ENCODE peak calls at places on chromosomes 5 and 9, in four cellular contexts. G is mesendoderm, D is H9, P is H1. C is an unnamed sample.

GRCh38 chr9:128115187-128116103 is 12.1 kb downstream of the PTGES2 start:
- DNase-seq in P (no peak), G (no peak), D (no peak), C (no peak)

GRCh38 chr5:19745247-19745646 is 242.8 kb downstream of the CDH18 start:
- DNase-seq in P (no peak), D (no peak), G (peak; percentile 5), C (no peak)

GRCh38 chr9:131324736-131325679 is 35.5 kb downstream of the PLPP7 start:
- DNase-seq in P (no peak), D (no peak), G (no peak), C (no peak)

GRCh38 chr5:128216860-128217531 is 133.4 kb downstream of the SLC12A2 start:
- DNase-seq in G (no peak), D (no peak), P (no peak), C (peak; percentile 70)

GRCh38 chr5:9894571-9895304 is 264.6 kb upstream of the TAS2R1 start:
- DNase-seq in D (no peak), G (peak; percentile 17), P (no peak), C (no peak)

GRCh38 chr5:130992621-130993020 is 172.4 kb downstream of the HINT1 start:
- DNase-seq in D (no peak), G (no peak), P (no peak), C (no peak)

GRCh38 chr9:78695521-78695920 is 398.6 kb downstream of the PSAT1 start:
- DNase-seq in G (no peak), D (peak; percentile 37), P (no peak), C (no peak)

GRCh38 chr5:27474054-27474323 is 435.6 kb upstream of the CDH9 start:
- DNase-seq in D (no peak), G (peak; percentile 12), P (no peak), C (no peak)

GRCh38 chr9:119736478-119737454 is 367.5 kb upstream of the BRINP1 start:
- DNase-seq in D (no peak), G (no peak), P (no peak), C (no peak)

GRCh38 chr5:135578685-135579341 is at the start of gene CXCL14:
- DNase-seq in D (peak; percentile 83), P (no peak), G (peak; percentile 89), C (peak; percentile 49)

GRCh38 chr9:26437056-26437711 is 455.4 kb downstream of the CAAP1 start:
- DNase-seq in G (peak; percentile 36), P (peak; percentile 1), D (peak; percentile 33), C (no peak)

GRCh38 chr9:33446507-33447403 is 638 bp downstream of the AQP3 start:
- DNase-seq in G (peak; percentile 69), P (no peak), D (no peak), C (peak; percentile 72)

GRCh38 chr5:152638996-152639552 is 234.0 kb upstream of the NMUR2 start:
- DNase-seq in D (no peak), G (no peak), P (no peak), C (no peak)

GRCh38 chr5:157564149-157564711 is 11.3 kb downstream of the ADAM19 start:
- DNase-seq in G (no peak), D (no peak), P (no peak), C (no peak)

GRCh38 chr5:1549631-1550030 is 25.9 kb upstream of the LPCAT1 start:
- DNase-seq in D (no peak), G (no peak), P (no peak), C (no peak)

GRCh38 chr5:168753691-168754254 is 174.6 kb upstream of the PANK3 start:
- DNase-seq in P (no peak), D (no peak), G (no peak), C (no peak)

GRCh38 chr5:65742565-65743231 is 20.7 kb downstream of the NLN start:
- DNase-seq in D (no peak), G (peak; percentile 43), P (no peak), C (peak; percentile 91)

GRCh38 chr9:116641292-116642059 is 45.6 kb upstream of the TRIM32 start:
- DNase-seq in P (no peak), G (no peak), D (no peak), C (no peak)

GRCh38 chr9:93895535-93895934 is 59.6 kb downstream of the BARX1 start:
- DNase-seq in D (peak; percentile 14), P (no peak), G (no peak), C (no peak)

GRCh38 chr9:91433180-91433579 is 9.5 kb upstream of the NFIL3 start:
- DNase-seq in P (no peak), D (no peak), G (no peak), C (peak; percentile 98)

GRCh38 chr9:114592356-114592755 is 4.8 kb downstream of the ATP6V1G1 start:
- DNase-seq in D (no peak), P (no peak), G (peak; percentile 38), C (peak; percentile 49)

GRCh38 chr5:14662721-14663120 is 1.8 kb upstream of the OTULIN start:
- DNase-seq in G (no peak), D (no peak), P (no peak), C (no peak)

GRCh38 chr9:19087601-19088000 is 15.1 kb downstream of the HAUS6 start:
- DNase-seq in D (no peak), P (no peak), G (no peak), C (peak; percentile 59)

GRCh38 chr9:15416880-15417279 is 5.8 kb upstream of the SNAPC3 start:
- DNase-seq in D (peak; percentile 42), P (no peak), G (peak; percentile 81), C (peak; percentile 65)

GRCh38 chr5:34534237-34535108 is 121.7 kb upstream of the RAI14 start:
- DNase-seq in P (no peak), G (no peak), D (no peak), C (peak; percentile 97)

GRCh38 chr9:119157196-119157595 is 212.0 kb downstream of the BRINP1 start:
- DNase-seq in G (no peak), P (no peak), D (no peak), C (no peak)

GRCh38 chr9:18608371-18608770 is 134.4 kb downstream of the ADAMTSL1 start:
- DNase-seq in G (no peak), D (no peak), P (no peak), C (no peak)

GRCh38 chr9:112226091-112226490 is 51.0 kb upstream of the SUSD1 start:
- DNase-seq in P (no peak), D (no peak), G (no peak), C (no peak)

GRCh38 chr9:105291422-105291859 is 47.0 kb downstream of the SLC44A1 start:
- DNase-seq in G (no peak), D (no peak), P (no peak), C (no peak)

GRCh38 chr9:35835216-35835604 is 6.2 kb downstream of the TMEM8B start:
- DNase-seq in P (no peak), D (peak; percentile 61), G (peak; percentile 54), C (no peak)

GRCh38 chr9:126116351-126117157 is 210.1 kb upstream of the MVB12B start:
- DNase-seq in G (no peak), P (no peak), D (peak; percentile 15), C (no peak)

GRCh38 chr5:78648359-78649219 is at the start of gene LHFPL2:
- DNase-seq in G (peak; percentile 91), P (no peak), D (peak; percentile 69), C (peak; percentile 68)

GRCh38 chr5:174045470-174046025 is at the start of gene NSG2:
- DNase-seq in D (peak; percentile 95), P (peak; percentile 87), G (peak; percentile 97), C (peak; percentile 75)

GRCh38 chr5:156475831-156476551 is 149.0 kb downstream of the SGCD start:
- DNase-seq in G (peak; percentile 87), P (peak; percentile 15), D (peak; percentile 43), C (peak; percentile 98)

GRCh38 chr5:156182174-156182967 is 144.6 kb upstream of the SGCD start:
- DNase-seq in P (no peak), D (no peak), G (no peak), C (peak; percentile 35)

GRCh38 chr5:67255881-67256280 is 59.3 kb upstream of the CD180 start:
- DNase-seq in P (no peak), G (no peak), D (no peak), C (no peak)

GRCh38 chr5:103541567-103541966 is 21.0 kb downstream of the NUDT12 start:
- DNase-seq in P (no peak), D (no peak), G (no peak), C (no peak)

GRCh38 chr5:103546858-103547257 is 15.7 kb downstream of the NUDT12 start:
- DNase-seq in D (no peak), P (no peak), G (no peak), C (no peak)

GRCh38 chr5:103541114-103541513 is 21.5 kb downstream of the NUDT12 start:
- DNase-seq in G (no peak), D (no peak), P (no peak), C (no peak)

GRCh38 chr5:103542441-103542840 is 20.1 kb downstream of the NUDT12 start:
- DNase-seq in G (no peak), P (no peak), D (no peak), C (no peak)
- H4K5ac ChIP-seq in G (no peak overlapping the region), P (no peak overlapping the region), D (no peak overlapping the region), C (no peak overlapping the region)

GRCh38 chr9:95317119-95317892 is at the start of gene FANCC:
- DNase-seq in G (peak; percentile 98), P (peak; percentile 89), D (peak; percentile 97), C (peak; percentile 86)
- H3K18ac ChIP-seq in G (peak within 1 kb of the TSS; percentile 88), P (peak within 1 kb of the TSS; percentile 95), D (peak within 1 kb of the TSS; percentile 98), C (peak within 1 kb of the TSS; percentile 96)

DNA sequence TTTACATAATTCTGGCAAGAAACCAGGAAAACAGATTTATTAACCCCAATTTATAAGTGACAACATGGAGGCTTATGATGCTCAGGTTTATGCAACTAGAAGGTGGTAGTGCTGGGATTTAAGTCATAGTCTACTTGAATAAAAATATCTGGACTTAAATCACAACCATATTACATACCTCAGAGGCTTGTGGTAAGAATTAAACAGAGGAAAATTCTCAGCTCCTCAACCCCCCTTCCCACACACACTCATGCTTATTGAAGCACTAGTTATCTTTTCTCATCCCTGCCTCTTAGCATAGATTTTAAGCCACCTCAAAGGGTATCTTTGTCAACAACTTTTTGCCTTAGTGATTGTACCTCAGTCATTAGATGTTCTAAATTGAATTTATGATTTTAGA is 731.0 kb downstream of the PRELID2 start:
- DNase-seq in G (no peak), D (no peak), P (no peak), C (peak; percentile 4)
- H4K5ac ChIP-seq in G (no peak overlapping the region), D (no peak overlapping the region), P (no peak overlapping the region), C (no peak overlapping the region)

GRCh38 chr9:85523202-85523601 is 218.6 kb downstream of the AGTPBP1 start:
- DNase-seq in G (no peak), D (no peak), P (no peak), C (no peak)

GRCh38 chr9:85524531-85524930 is 217.2 kb downstream of the AGTPBP1 start:
- DNase-seq in G (no peak), P (no peak), D (no peak), C (no peak)

GRCh38 chr9:85527331-85528015 is 214.3 kb downstream of the AGTPBP1 start:
- DNase-seq in G (no peak), P (no peak), D (no peak), C (no peak)

GRCh38 chr9:85521331-85522197 is 220.2 kb downstream of the AGTPBP1 start:
- DNase-seq in P (no peak), D (no peak), G (no peak), C (no peak)

DNA sequence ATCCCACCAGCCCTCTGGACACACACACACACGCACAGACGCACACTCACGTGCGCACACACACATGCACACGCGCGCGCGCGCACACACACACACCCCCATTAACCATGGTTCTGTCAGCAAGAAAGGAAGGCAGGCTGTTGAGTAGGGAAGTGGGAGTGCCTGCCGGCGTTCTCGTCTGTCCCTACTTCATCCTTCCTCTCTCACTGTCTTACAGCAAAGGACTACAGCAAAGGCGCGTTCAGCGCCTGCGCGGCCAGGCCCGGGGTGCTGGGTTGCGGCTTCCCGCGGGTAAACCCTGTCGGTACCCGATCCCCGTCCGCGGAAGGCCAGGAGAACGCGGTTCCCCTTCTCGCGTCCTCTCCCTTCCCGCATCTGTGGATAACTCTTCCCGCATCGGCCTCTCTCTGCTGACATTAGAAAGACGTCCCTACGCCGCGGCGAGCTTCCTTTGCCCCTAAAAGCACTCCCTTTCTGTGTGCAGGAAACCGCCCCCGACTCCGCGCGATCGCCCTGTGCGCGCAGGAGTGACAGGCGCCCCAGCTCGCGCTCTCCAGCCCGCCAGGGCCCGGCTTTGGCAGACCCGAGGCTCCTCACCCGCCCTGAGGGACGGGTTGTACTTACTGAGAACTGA is 219.2 kb downstream of the AGTPBP1 start:
- DNase-seq in P (peak; percentile 33), G (peak; percentile 67), D (peak; percentile 74), C (peak; percentile 25)
- H3K18ac ChIP-seq in P (peak overlapping the region; percentile 49), G (no peak overlapping the region), D (no peak overlapping the region), C (no peak overlapping the region)

C was measured in IMR-90.